ENCODE peak calls at places on chromosome 6, in seven cellular contexts. V, I, H, F, W, J and Q are unnamed samples. For H3K36me3, the result is how much of the 10 kb centered on the place peaks cover.

GRCh38 chr6:81263531-81264168 is 488.8 kb downstream of the TENT5A start:
- DNase-seq in J (no peak), V (no peak), F (no peak), I (no peak), W (no peak), H (no peak), Q (no peak)

GRCh38 chr6:72832271-72832670 is 210.4 kb downstream of the KCNQ5 start:
- DNase-seq in H (peak), F (no peak), V (no peak), I (no peak), W (no peak), J (no peak), Q (no peak)

GRCh38 chr6:17280552-17281090 is 540 bp upstream of the RBM24 start:
- DNase-seq in W (no peak), H (peak), F (peak), V (peak), J (peak), I (peak), Q (peak)

GRCh38 chr6:107574856-107575255 is 84.9 kb downstream of the SOBP start:
- DNase-seq in I (no peak), F (no peak), J (no peak), W (no peak), V (no peak), H (no peak), Q (no peak)

GRCh38 chr6:868212-868611 is 175.3 kb upstream of the EXOC2 start:
- DNase-seq in V (no peak), I (no peak), H (no peak), W (no peak), F (no peak), J (no peak), Q (no peak)

GRCh38 chr6:161273356-161273751 is 507 bp downstream of the AGPAT4 start:
- DNase-seq in J (no peak), W (no peak), H (peak), V (peak), I (peak), F (no peak), Q (no peak)

GRCh38 chr6:90187437-90188049 is 109.1 kb downstream of the BACH2 start:
- DNase-seq in I (no peak), F (no peak), W (no peak), H (no peak), V (no peak), J (no peak), Q (no peak)

GRCh38 chr6:104940881-104941693 is 15.8 kb upstream of the LIN28B start:
- DNase-seq in J (peak), F (no peak), I (no peak), V (peak), H (no peak), W (no peak), Q (peak)

GRCh38 chr6:4355241-4355640 is 219.9 kb upstream of the ECI2 start:
- DNase-seq in I (no peak), H (peak), F (peak), J (peak), V (no peak), W (no peak), Q (no peak)

GRCh38 chr6:72930733-72931132 is 294.6 kb downstream of the KHDC1L start:
- DNase-seq in W (no peak), V (no peak), J (no peak), I (no peak), F (no peak), H (no peak), Q (no peak)

GRCh38 chr6:221531-222349 is 70.5 kb upstream of the DUSP22 start:
- DNase-seq in F (no peak), I (no peak), V (no peak), J (no peak), W (no peak), H (no peak), Q (no peak)

GRCh38 chr6:95905132-95905531 is 110.6 kb upstream of the FUT9 start:
- DNase-seq in J (no peak), I (no peak), W (no peak), H (no peak), V (no peak), F (no peak), Q (no peak)

GRCh38 chr6:149723771-149724417 is 6.0 kb upstream of the LATS1 start:
- DNase-seq in J (peak), V (no peak), H (peak), W (peak), F (peak), I (no peak), Q (no peak)

GRCh38 chr6:137892271-137892708 is 25.2 kb downstream of the TNFAIP3 start:
- DNase-seq in V (no peak), F (no peak), H (no peak), I (no peak), W (no peak), J (no peak), Q (no peak)

GRCh38 chr6:118504611-118505010 is 43.5 kb upstream of the PLN start:
- DNase-seq in H (no peak), F (no peak), I (no peak), J (no peak), W (no peak), V (no peak), Q (no peak)

GRCh38 chr6:149075616-149076354 is 241.7 kb upstream of the TAB2 start:
- DNase-seq in I (no peak), J (no peak), H (no peak), F (no peak), V (no peak), W (no peak), Q (no peak)

GRCh38 chr6:124854338-124854922 is 107.8 kb upstream of the RNF217 start:
- DNase-seq in H (no peak), F (no peak), V (no peak), W (no peak), J (no peak), I (no peak), Q (no peak)

GRCh38 chr6:143271024-143271423 is 179.5 kb downstream of the ADAT2 start:
- DNase-seq in V (no peak), F (no peak), J (no peak), I (peak), H (peak), W (no peak), Q (no peak)

GRCh38 chr6:167324111-167324510 is 775 bp upstream of the TTLL2 start:
- DNase-seq in W (no peak), I (no peak), J (no peak), V (no peak), F (no peak), H (no peak), Q (peak)

GRCh38 chr6:11950109-11950508 is 62.0 kb upstream of the HIVEP1 start:
- DNase-seq in I (no peak), F (no peak), J (no peak), W (no peak), V (no peak), H (no peak), Q (no peak)

GRCh38 chr6:6798430-6798829 is 209.9 kb downstream of the LY86 start:
- DNase-seq in W (no peak), F (peak), H (no peak), V (no peak), J (no peak), I (no peak), Q (no peak)

GRCh38 chr6:84249724-84250123 is 22.3 kb upstream of the CEP162 start:
- DNase-seq in I (no peak), F (no peak), J (no peak), H (no peak), V (no peak), W (no peak), Q (peak)

GRCh38 chr6:90993771-90994170 is 406.9 kb upstream of the MAP3K7 start:
- DNase-seq in F (no peak), I (no peak), H (no peak), J (no peak), V (no peak), W (no peak), Q (no peak)

GRCh38 chr6:135693971-135694370 is 157.5 kb upstream of the PDE7B start:
- DNase-seq in J (no peak), H (no peak), V (no peak), I (no peak), F (no peak), W (no peak), Q (no peak)

GRCh38 chr6:26524722-26525360 is 13.3 kb upstream of the HMGN4 start:
- DNase-seq in W (no peak), V (no peak), H (no peak), I (no peak), J (no peak), F (no peak), Q (no peak)

GRCh38 chr6:89278956-89279355 is 36.1 kb downstream of the GABRR2 start:
- DNase-seq in W (no peak), H (no peak), F (no peak), V (no peak), J (no peak), I (no peak), Q (no peak)

GRCh38 chr6:146682919-146683318 is 84.1 kb downstream of the ADGB start:
- DNase-seq in F (no peak), J (no peak), W (no peak), V (no peak), H (no peak), I (no peak), Q (no peak)

GRCh38 chr6:144006731-144007454 is 1.2 kb downstream of the PLAGL1 start:
- DNase-seq in I (peak), V (peak), J (peak), H (peak), W (no peak), F (no peak), Q (no peak)

GRCh38 chr6:156169361-156169760 is 607.8 kb upstream of the ARID1B start:
- DNase-seq in H (no peak), I (no peak), W (no peak), J (no peak), F (no peak), V (no peak), Q (no peak)

GRCh38 chr6:38713812-38714211 is 1.3 kb upstream of the DNAH8 start:
- DNase-seq in I (no peak), V (no peak), W (peak), H (no peak), F (no peak), J (no peak), Q (no peak)

GRCh38 chr6:34260576-34261267 is 11.9 kb upstream of the SMIM29 start:
- DNase-seq in W (no peak), I (no peak), V (peak), H (no peak), J (no peak), F (no peak), Q (no peak)

GRCh38 chr6:166465671-166466087 is 82.9 kb upstream of the MPC1 start:
- DNase-seq in V (no peak), W (no peak), H (no peak), I (peak), F (no peak), J (no peak), Q (no peak)

GRCh38 chr6:105301072-105301503 is 101.8 kb downstream of the PREP start:
- DNase-seq in V (no peak), J (no peak), H (no peak), W (no peak), F (no peak), I (no peak), Q (no peak)

GRCh38 chr6:41917528-41917927 is 3.4 kb downstream of the MED20 start:
- DNase-seq in J (no peak), W (no peak), I (no peak), F (no peak), V (no peak), H (peak), Q (no peak)

GRCh38 chr6:41914869-41915268 is 6.1 kb downstream of the MED20 start:
- DNase-seq in I (no peak), H (no peak), W (no peak), V (no peak), F (no peak), J (no peak), Q (no peak)

GRCh38 chr6:41909727-41910126 is 11.2 kb downstream of the MED20 start:
- DNase-seq in J (no peak), W (no peak), I (no peak), H (no peak), F (no peak), V (no peak), Q (no peak)

GRCh38 chr6:41914343-41914742 is 6.6 kb downstream of the MED20 start:
- DNase-seq in I (no peak), W (no peak), J (no peak), V (no peak), F (no peak), H (no peak), Q (no peak)
- H3K36me3 ChIP-seq in I (under half), W (under half), J (under half), V (under half), F (under half), H (under half), Q (under half)

DNA sequence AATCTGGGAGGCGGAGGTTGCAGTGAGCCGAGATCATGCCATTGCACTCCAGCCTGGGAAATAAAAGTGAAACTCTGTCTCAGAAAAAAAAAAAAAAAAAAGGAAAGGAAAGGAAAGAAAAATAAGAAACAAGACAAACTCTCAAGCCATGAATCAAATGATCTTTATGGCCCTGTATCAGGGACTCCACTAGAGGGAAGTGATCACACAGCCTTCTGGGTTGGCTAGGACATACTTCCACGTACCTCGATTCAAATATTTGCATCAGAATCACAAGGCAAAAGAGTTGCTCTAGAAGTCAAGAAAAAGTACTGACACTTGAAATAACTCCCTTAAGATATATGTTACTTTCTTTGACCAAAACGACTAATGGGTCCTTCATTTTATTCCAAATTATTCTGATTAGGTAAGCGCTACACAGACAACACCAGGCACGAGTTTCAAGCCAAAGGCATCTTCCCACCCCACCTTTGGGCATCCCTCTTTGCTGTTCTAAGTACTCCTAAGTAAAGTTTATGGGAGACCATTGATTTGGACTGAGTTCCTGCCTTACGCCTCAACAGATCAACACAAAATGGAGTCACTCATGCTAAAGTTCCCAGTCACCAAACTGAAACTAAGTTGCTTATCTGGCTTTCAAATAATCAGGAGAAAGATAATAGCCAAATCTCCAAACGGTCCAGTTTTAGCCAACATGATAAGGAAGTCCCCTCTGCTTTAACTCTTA is 77.5 kb upstream of the NT5E start:
- DNase-seq in I (no peak), J (no peak), F (no peak), W (no peak), V (no peak), H (no peak), Q (no peak)
- TF ChIP-seq CTCF in I (peak), J (no peak), F (no peak), W (no peak), V (no peak), H (peak), Q (no peak)

GRCh38 chr6:21317634-21318033 is 275.9 kb upstream of the SOX4 start:
- DNase-seq in F (no peak), I (no peak), W (no peak), H (no peak), J (no peak), V (no peak), Q (no peak)
- H3K36me3 ChIP-seq in F (under half), I (under half), W (under half), H (under half), J (under half), V (under half), Q (under half)

GRCh38 chr6:106534564-106534982 is 94.7 kb downstream of the RTN4IP1 start:
- DNase-seq in W (no peak), F (no peak), I (no peak), J (no peak), H (no peak), V (no peak), Q (no peak)

GRCh38 chr6:106536863-106537262 is 92.4 kb downstream of the RTN4IP1 start:
- DNase-seq in I (no peak), V (no peak), F (no peak), W (no peak), H (no peak), J (no peak), Q (no peak)

GRCh38 chr6:106535012-106535411 is 94.3 kb downstream of the RTN4IP1 start:
- DNase-seq in V (no peak), W (no peak), H (no peak), J (no peak), I (no peak), F (no peak), Q (no peak)

GRCh38 chr6:106537662-106538061 is 91.6 kb downstream of the RTN4IP1 start:
- DNase-seq in H (no peak), J (no peak), I (no peak), W (no peak), F (no peak), V (no peak), Q (no peak)

DNA sequence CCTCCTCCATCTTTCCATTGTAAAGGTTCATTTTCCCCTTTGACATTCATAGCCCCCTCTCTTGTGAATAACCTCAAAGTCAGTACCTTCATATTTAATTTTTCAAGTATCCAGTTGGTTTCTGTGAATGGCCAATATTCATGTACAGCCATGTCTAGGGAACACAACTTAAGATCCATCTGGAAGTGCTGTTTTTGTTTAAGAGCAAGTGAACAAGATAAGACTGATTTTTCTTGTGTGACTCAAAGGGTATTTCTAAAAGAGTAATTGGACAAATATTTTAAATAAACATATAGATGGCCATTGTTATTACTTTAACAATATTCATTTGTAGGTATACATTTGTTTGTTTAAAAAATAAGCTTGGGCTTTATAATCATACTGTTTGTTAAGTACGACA is 92.9 kb downstream of the RTN4IP1 start:
- DNase-seq in W (no peak), I (no peak), J (no peak), F (no peak), H (no peak), V (no peak), Q (no peak)
- TF ChIP-seq CTCF in W (no peak), I (no peak), J (no peak), F (no peak), H (no peak), V (no peak), Q (no peak)

GRCh38 chr6:30894381-30894780 is 10.1 kb downstream of the DDR1 start:
- DNase-seq in I (no peak), W (no peak), F (no peak), J (no peak), H (no peak), V (no peak), Q (no peak)
- H3K36me3 ChIP-seq in I (under half), W (under half), F (half or more), J (under half), H (under half), V (under half), Q (under half)

DNA sequence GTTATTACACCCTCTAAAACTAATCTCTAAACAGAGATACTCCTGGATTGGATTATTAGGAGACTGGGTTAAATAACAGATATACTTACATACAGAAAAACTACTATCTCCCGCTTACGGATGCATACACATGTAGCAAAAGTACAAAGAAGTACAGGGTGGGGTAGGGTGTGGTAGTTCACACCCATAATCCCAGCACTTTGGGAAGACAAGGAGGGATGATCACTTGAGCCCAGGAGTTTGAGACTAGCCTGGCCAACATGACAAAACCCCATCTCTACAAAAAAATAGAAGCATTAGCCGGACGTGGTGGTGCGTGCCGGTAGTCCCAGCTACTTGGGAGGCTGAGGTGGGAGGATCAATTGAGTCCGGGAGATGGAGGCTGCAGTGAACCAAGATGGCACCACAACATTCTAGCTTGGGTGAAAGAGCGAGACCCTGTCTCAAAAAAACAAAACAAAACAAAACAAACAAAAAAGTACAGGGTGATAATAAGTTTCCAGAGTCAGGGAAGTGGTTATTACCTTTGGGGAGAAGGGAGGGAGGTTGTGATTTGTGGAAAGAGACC is 8.1 kb downstream of the PIM1 start:
- DNase-seq in V (no peak), I (no peak), W (no peak), F (no peak), J (no peak), H (no peak), Q (no peak)
- TF ChIP-seq CTCF in V (no peak), I (no peak), W (no peak), F (no peak), J (no peak), H (no peak), Q (no peak)

DNA sequence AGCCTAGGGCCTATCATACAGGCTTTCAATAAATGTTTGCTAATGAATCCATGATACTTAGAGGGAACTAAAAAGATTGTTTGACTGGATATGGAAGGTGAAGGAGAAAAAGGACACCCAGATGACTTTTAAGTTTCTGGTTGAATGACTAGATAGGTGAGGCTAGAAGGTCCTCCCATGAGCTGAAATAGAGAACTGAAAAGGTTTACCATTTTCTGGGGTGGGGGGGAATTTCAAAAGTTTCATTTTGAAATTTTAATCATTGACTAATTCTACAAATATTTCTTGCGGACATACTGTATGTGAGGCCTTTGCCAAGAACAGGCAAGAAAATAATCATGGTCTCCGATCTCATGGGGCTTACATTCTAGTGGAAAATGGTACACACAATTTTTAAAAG is 17.9 kb upstream of the ZBTB2 start:
- DNase-seq in I (no peak), F (no peak), H (no peak), J (no peak), W (no peak), V (no peak), Q (no peak)
- H3K36me3 ChIP-seq in I (under half), F (under half), H (under half), J (under half), W (under half), V (under half), Q (half or more)

GRCh38 chr6:165443462-165443861 is 134.1 kb upstream of the C6orf118 start:
- DNase-seq in I (no peak), V (no peak), H (no peak), F (no peak), W (no peak), J (no peak), Q (no peak)

GRCh38 chr6:165441176-165441575 is 131.8 kb upstream of the C6orf118 start:
- DNase-seq in J (no peak), W (no peak), V (no peak), H (no peak), F (no peak), I (no peak), Q (no peak)

DNA sequence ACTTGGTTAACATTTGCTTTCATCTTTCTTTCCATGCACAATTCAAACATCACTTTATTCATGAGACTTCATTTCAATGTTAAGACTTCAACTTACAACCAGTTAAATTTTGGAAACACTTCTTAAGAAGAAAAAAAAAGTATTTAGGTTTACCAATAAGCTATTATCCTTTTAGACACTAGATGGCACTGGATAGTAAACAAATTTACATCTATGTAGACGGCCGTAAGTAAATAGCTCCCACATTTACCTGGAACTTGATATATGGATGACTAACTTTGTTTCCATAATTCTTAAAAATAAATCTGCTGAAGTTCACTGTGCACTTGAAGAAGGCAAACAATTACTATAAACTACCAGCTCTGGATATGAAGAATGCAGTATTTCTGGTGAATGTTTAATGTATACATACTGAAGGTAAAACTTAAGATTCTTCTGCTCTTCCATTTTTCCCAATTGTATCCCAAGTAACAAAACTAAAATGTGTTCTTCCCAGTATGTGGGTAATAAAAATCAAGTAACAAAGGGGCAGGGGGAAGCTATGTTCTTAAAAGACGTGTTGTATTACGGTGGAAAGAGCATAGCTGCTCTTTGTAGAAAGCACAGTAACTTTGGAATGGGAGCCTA is 130.6 kb upstream of the C6orf118 start:
- DNase-seq in V (no peak), I (no peak), H (no peak), F (no peak), W (no peak), J (peak), Q (no peak)
- TF ChIP-seq CTCF in V (peak), I (peak), H (peak), F (peak), W (no peak), J (peak), Q (peak)